ENCODE peak calls at places on chromosomes 5 and 9, in four cellular contexts. M, B, G and F are unnamed samples.

GRCh38 chr9:117184173-117184572 is 230.7 kb downstream of the ASTN2 start:
- DNase-seq in M (peak; percentile 60), B (no peak), G (no peak), F (no peak)

GRCh38 chr9:137465000-137465769 is 6.1 kb upstream of the NSMF start:
- DNase-seq in M (no peak), B (no peak), G (no peak), F (peak; percentile 45)

GRCh38 chr5:91357806-91358205 is 25.3 kb downstream of the ARRDC3 start:
- DNase-seq in M (no peak), B (peak; percentile 35), G (no peak), F (no peak)

GRCh38 chr5:91091471-91092234 is 291.5 kb downstream of the ARRDC3 start:
- DNase-seq in M (no peak), B (no peak), G (no peak), F (no peak)

GRCh38 chr9:109771084-109771483 is 8.9 kb upstream of the PALM2AKAP2 start:
- DNase-seq in M (no peak), B (peak; percentile 78), G (no peak), F (peak; percentile 88)

GRCh38 chr9:131259916-131260597 is 16.3 kb downstream of the FAM78A start:
- DNase-seq in M (no peak), B (no peak), G (no peak), F (peak; percentile 40)

GRCh38 chr9:89311346-89312153 is 555 bp downstream of the CKS2 start:
- DNase-seq in M (no peak), B (no peak), G (no peak), F (no peak)

GRCh38 chr5:14665110-14665822 is 748 bp downstream of the OTULIN start:
- DNase-seq in M (peak; percentile 69), B (no peak), G (no peak), F (no peak)

GRCh38 chr5:146130440-146131045 is 25.2 kb upstream of the PLAC8L1 start:
- DNase-seq in M (no peak), B (peak; percentile 53), G (no peak), F (no peak)

GRCh38 chr5:180297587-180298282 is 5.9 kb upstream of the MAPK9 start:
- DNase-seq in M (no peak), B (no peak), G (no peak), F (no peak)